ENCODE peak calls at places on chromosomes 1 and 21, in four cellular contexts. Z is A549, D is adrenal gland, O is Peyer's patch. L is an unnamed sample. For H3K4me1, the result is how much of the 10 kb centered on the place peaks cover.

GRCh38 chr1:97238816-97239215 is 517.2 kb downstream of the PTBP2 start:
- DNase-seq in Z (no peak), D (no peak), O (no peak), L (no peak)

GRCh38 chr1:48916121-48917069 is 139.7 kb upstream of the BEND5 start:
- DNase-seq in Z (peak), D (peak), O (no peak), L (no peak)

GRCh38 chr1:16138772-16139221 is 17.1 kb downstream of the EPHA2 start:
- DNase-seq in Z (no peak), D (peak), O (no peak), L (no peak)

GRCh38 chr21:45998871-45999580 is 17.5 kb downstream of the COL6A1 start:
- DNase-seq in Z (no peak), D (peak), O (peak), L (no peak)

GRCh38 chr1:99482286-99482685 is 163.6 kb upstream of the PALMD start:
- DNase-seq in Z (no peak), D (no peak), O (no peak), L (no peak)

GRCh38 chr1:82762829-82763532 is 962.2 kb downstream of the ADGRL2 start:
- DNase-seq in Z (no peak), D (peak), O (no peak), L (no peak)

GRCh38 chr1:161096514-161096913 is 1.6 kb upstream of the KLHDC9 start:
- DNase-seq in Z (no peak), D (no peak), O (no peak), L (no peak)

GRCh38 chr1:6956488-6957159 is 171.4 kb downstream of the CAMTA1 start:
- DNase-seq in Z (no peak), D (no peak), O (no peak), L (no peak)

GRCh38 chr1:59115865-59116264 is 181.0 kb upstream of the FGGY start:
- DNase-seq in Z (no peak), D (no peak), O (no peak), L (no peak)

GRCh38 chr1:52632732-52633290 is at the start of gene SHISAL2A:
- DNase-seq in Z (no peak), D (peak), O (peak), L (no peak)

GRCh38 chr1:170678196-170678595 is 14.3 kb downstream of the PRRX1 start:
- DNase-seq in Z (no peak), D (no peak), O (no peak), L (no peak)

GRCh38 chr1:164767257-164768044 is 208.5 kb downstream of the PBX1 start:
- DNase-seq in Z (peak), D (no peak), O (no peak), L (no peak)

GRCh38 chr1:164764333-164764732 is 205.3 kb downstream of the PBX1 start:
- DNase-seq in Z (no peak), D (no peak), O (no peak), L (no peak)

GRCh38 chr1:164765993-164766720 is 207.2 kb downstream of the PBX1 start:
- DNase-seq in Z (no peak), D (no peak), O (no peak), L (no peak)

GRCh38 chr1:164763098-164763497 is 204.1 kb downstream of the PBX1 start:
- DNase-seq in Z (no peak), D (no peak), O (no peak), L (no peak)

DNA sequence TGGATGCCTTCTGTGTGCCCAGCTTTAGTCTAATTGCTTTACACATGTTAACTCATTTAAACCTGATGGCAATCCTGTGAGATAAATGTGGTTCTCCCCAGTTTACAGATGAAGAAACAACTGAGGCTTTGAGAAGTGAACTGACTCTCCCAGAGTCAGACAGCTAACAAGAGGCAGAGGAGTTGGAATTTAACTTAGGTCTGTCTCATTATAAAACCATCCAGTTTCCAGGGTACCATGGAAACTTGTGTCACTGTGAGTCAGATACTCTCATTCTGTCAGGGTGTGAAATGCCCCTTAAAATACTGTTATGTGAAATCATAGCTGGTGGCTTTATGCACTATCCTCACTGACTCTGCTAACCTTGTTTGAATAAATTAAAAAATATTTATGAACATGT is 206.6 kb downstream of the PBX1 start:
- DNase-seq in Z (peak), D (no peak), O (no peak), L (no peak)
- H3K4me1 ChIP-seq in Z (half or more), D (half or more), O (under half), L (under half)

GRCh38 chr1:1574721-1575537 is at the start of gene SSU72:
- DNase-seq in Z (peak), D (peak), O (peak), L (peak)
- TF ChIP-seq POLR2A in Z (peak), D (peak), O (peak), L (peak)

GRCh38 chr1:89125571-89126233 is at the start of gene GBP2:
- DNase-seq in Z (peak), D (no peak), O (peak), L (peak)
- H3K27ac ChIP-seq in Z (peak), D (peak), O (peak), L (peak)

GRCh38 chr1:149979972-149980548 is 30.5 kb downstream of the OTUD7B start:
- DNase-seq in Z (no peak), D (no peak), O (no peak), L (no peak)

GRCh38 chr1:149978547-149979023 is 31.9 kb downstream of the OTUD7B start:
- DNase-seq in Z (no peak), D (peak), O (no peak), L (no peak)

GRCh38 chr1:149979245-149979971 is 31.1 kb downstream of the OTUD7B start:
- DNase-seq in Z (no peak), D (no peak), O (no peak), L (no peak)

GRCh38 chr1:149972547-149972946 is 35.9 kb upstream of the MTMR11 start:
- DNase-seq in Z (no peak), D (no peak), O (no peak), L (no peak)

GRCh38 chr1:149977345-149977744 is 33.2 kb downstream of the OTUD7B start:
- DNase-seq in Z (no peak), D (no peak), O (no peak), L (no peak)
- H3K4me1 ChIP-seq in Z (under half), D (under half), O (under half), L (under half)

DNA sequence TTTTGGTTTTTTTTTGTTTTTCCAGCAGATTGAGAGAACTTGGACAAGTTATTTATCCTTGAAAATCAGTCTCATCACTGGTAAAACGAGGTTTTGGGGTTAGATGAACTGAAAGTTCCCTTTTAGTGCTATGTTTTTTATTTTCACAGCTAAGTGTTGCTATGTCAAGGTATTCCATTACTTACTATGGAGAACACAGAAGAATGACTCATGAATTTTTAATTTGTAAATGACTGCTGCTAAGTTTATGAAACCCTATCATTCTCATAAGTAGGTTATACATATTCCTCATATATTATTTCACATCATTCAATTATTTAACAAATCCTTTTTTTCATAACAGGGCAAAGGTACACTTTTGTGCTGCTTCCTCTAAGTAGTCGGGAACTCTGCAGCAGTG is 52.2 kb upstream of the ATP1A1 start:
- DNase-seq in Z (no peak), D (no peak), O (no peak), L (no peak)
- TF ChIP-seq POLR2A in Z (no peak), D (no peak), O (no peak), L (no peak)

GRCh38 chr1:92543131-92544055 is 56.7 kb upstream of the GFI1 start:
- DNase-seq in Z (no peak), D (no peak), O (no peak), L (no peak)

GRCh38 chr1:92538048-92538412 is 51.3 kb upstream of the GFI1 start:
- DNase-seq in Z (no peak), D (no peak), O (no peak), L (no peak)

GRCh38 chr1:92538413-92539061 is 51.8 kb upstream of the GFI1 start:
- DNase-seq in Z (no peak), D (no peak), O (no peak), L (no peak)

GRCh38 chr1:92536593-92537332 is 50.0 kb upstream of the GFI1 start:
- DNase-seq in Z (no peak), D (no peak), O (no peak), L (no peak)

GRCh38 chr1:92537333-92537884 is 50.7 kb upstream of the GFI1 start:
- DNase-seq in Z (no peak), D (no peak), O (no peak), L (no peak)
- H3K27ac ChIP-seq in Z (no peak), D (no peak), O (no peak), L (no peak)

GRCh38 chr1:168697376-168697775 is 31.6 kb downstream of the DPT start:
- DNase-seq in Z (no peak), D (no peak), O (no peak), L (no peak)
- H3K4me1 ChIP-seq in Z (under half), D (under half), O (under half), L (under half)